ENCODE peak calls at places on chromosome 9, in four cellular contexts. S is A549, W is Panc1, I is GM23338. L is an unnamed sample. For H3K4me1, the result is how much of the 10 kb centered on the place peaks cover.

GRCh38 chr9:79080536-79080935 is 491.2 kb upstream of the TLE4 start:
- DNase-seq in S (no peak), W (no peak), I (no peak), L (no peak)

GRCh38 chr9:1050125-1050895 is at the start of gene DMRT2:
- DNase-seq in S (peak), W (no peak), I (peak), L (no peak)

GRCh38 chr9:98726735-98727134 is 18.0 kb upstream of the GABBR2 start:
- DNase-seq in S (no peak), W (no peak), I (peak), L (no peak)

GRCh38 chr9:26077860-26078259 is 399.6 kb upstream of the TUSC1 start:
- DNase-seq in S (no peak), W (no peak), I (no peak), L (no peak)

GRCh38 chr9:35909687-35910612 is 660 bp downstream of the SPAAR start:
- DNase-seq in S (no peak), W (no peak), I (no peak), L (no peak)

GRCh38 chr9:76691761-76692313 is 72.4 kb upstream of the PCA3 start:
- DNase-seq in S (no peak), W (no peak), I (peak), L (no peak)

GRCh38 chr9:72665421-72665820 is 144.0 kb downstream of the TMC1 start:
- DNase-seq in S (peak), W (no peak), I (no peak), L (no peak)

GRCh38 chr9:92350129-92350739 is 24.5 kb downstream of the CENPP start:
- DNase-seq in S (no peak), W (no peak), I (no peak), L (no peak)

GRCh38 chr9:7597716-7598115 is 201.9 kb downstream of the DMAC1 start:
- DNase-seq in S (no peak), W (no peak), I (no peak), L (no peak)

GRCh38 chr9:93473411-93473810 is 20.0 kb upstream of the FAM120AOS start:
- DNase-seq in S (no peak), W (no peak), I (no peak), L (no peak)

GRCh38 chr9:326667-327066 is 112.0 kb downstream of the DOCK8 start:
- DNase-seq in S (no peak), W (no peak), I (peak), L (no peak)

GRCh38 chr9:121213136-121213806 is 11.6 kb upstream of the RAB14 start:
- DNase-seq in S (peak), W (peak), I (peak), L (peak)

GRCh38 chr9:94799578-94800264 is 73.2 kb downstream of the AOPEP start:
- DNase-seq in S (peak), W (no peak), I (no peak), L (no peak)

GRCh38 chr9:73611072-73611471 is 459.4 kb downstream of the ANXA1 start:
- DNase-seq in S (no peak), W (no peak), I (no peak), L (no peak)

GRCh38 chr9:137168907-137169763 is 716 bp downstream of the LRRC26 start:
- DNase-seq in S (peak), W (no peak), I (peak), L (no peak)

GRCh38 chr9:110050925-110051355 is 157.0 kb downstream of the C9orf152 start:
- DNase-seq in S (peak), W (peak), I (no peak), L (no peak)
- H3K27ac ChIP-seq in S (no peak), W (no peak), I (no peak), L (peak)

DNA sequence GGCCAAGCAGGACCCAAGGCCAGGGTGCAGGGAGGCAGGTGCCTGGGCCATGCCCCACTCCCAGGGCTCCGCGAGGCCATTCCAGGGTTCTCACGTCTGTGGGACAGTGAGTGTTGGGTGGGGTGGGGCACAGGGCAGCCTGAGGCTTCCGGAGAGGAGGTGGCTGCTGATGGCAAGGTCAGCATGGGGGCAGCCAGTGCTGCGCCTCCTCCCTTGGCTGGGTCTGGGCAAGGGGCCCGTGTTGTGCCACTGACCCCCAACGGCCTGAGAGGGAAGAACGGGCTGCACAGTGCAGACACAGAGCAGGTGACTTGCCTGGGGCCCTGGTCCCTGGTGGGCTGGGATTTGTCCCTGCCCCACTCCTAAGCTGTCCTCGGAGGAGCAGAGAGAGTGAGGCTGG is 82.1 kb downstream of the RXRA start:
- DNase-seq in S (peak), W (no peak), I (no peak), L (peak)
- H3K4me1 ChIP-seq in S (half or more), W (under half), I (under half), L (half or more)

DNA sequence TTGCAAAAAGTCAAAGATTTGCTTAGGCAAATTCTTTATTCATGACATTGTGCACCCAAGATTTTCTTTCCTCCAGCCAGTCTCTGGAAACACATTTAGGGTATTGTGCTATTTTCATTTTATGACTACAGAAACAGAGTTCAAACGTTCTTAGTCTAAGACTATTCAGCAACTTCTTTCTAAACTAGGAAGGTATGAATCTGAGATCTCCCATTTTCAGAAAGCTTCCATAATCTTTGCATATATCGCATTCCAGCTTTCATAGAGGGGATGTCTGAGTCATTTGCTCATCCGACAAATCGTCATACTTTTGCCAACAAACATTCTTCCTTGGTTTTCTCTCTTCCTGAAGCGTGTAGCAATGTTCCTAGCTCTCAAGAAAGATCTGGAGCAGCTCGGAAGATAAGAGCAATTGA is 1.6 kb upstream of the PAPPA start:
- DNase-seq in S (peak), W (no peak), I (no peak), L (no peak)
- H3K27ac ChIP-seq in S (peak), W (no peak), I (no peak), L (no peak)

GRCh38 chr9:129889936-129890717 is 54.9 kb downstream of the USP20 start:
- DNase-seq in S (no peak), W (no peak), I (peak), L (peak)

GRCh38 chr9:129894106-129894823 is 59.0 kb downstream of the USP20 start:
- DNase-seq in S (no peak), W (no peak), I (no peak), L (peak)

GRCh38 chr9:129889461-129889935 is 54.2 kb downstream of the USP20 start:
- DNase-seq in S (no peak), W (no peak), I (peak), L (peak)

GRCh38 chr9:129888809-129889460 is 53.7 kb downstream of the USP20 start:
- DNase-seq in S (no peak), W (no peak), I (no peak), L (peak)

DNA sequence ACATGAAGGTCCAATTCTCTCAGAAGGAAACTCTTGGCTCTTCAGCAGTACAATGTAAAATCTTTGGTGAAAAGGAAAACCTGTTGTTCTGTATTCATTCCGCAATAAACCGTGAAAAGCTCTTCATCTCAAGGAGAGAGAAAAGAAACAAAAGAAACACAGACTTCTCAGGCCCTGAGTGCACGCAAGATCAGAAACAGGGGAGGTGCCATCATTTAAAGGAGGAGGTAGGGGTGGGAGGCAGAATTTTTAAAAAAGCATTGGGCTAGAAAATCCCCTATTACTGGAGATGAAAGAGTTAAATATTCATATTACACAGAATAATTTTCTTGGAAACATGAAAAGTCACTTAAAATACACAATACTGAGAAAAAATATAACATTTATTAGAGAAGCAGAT is 56.3 kb downstream of the USP20 start:
- DNase-seq in S (no peak), W (no peak), I (no peak), L (no peak)
- H3K4me1 ChIP-seq in S (under half), W (under half), I (under half), L (half or more)

DNA sequence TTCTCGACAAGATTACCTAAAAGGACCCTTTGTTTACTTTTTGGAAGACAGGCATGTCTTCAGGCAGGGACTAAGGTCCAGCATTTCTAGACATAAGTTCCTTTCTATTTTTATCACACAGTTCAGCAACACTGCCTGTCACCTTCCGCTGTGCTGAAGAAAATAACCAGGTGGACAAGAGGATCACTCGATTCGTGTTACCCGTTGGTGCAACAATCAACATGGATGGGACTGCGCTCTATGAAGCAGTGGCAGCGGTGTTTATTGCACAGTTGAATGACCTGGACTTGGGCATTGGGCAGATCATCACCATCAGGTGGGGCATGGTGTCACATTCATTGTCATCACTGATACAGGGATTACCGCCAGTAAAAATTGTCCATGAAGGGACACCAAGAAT is 85.6 kb upstream of the PLPP6 start:
- DNase-seq in S (no peak), W (no peak), I (no peak), L (no peak)
- H3K27ac ChIP-seq in S (no peak), W (no peak), I (peak), L (no peak)